ENCODE peak calls at places on chromosomes 11 and 22, in six cellular contexts. I is ELR, L is T-helper 9 cell, O is M059J, Z is DMS153, D is NCI-H1105 treated with DMSO at 0.1 percent for 48 hours. W is an unnamed sample.

GRCh38 chr22:20296598-20296997 is 23.3 kb downstream of the DGCR6L start:
- DNase-seq in I (no peak), L (no peak), O (peak), Z (no peak), D (no peak), W (no peak)

GRCh38 chr11:65058012-65058411 is 341 bp downstream of the NAALADL1 start:
- DNase-seq in I (no peak), L (no peak), O (no peak), Z (no peak), D (no peak), W (no peak)

GRCh38 chr11:103825469-103825868 is 211.0 kb upstream of the DDI1 start:
- DNase-seq in I (no peak), L (no peak), O (no peak), Z (no peak), D (no peak), W (no peak)

GRCh38 chr22:28394711-28395110 is 284.9 kb downstream of the TTC28 start:
- DNase-seq in I (no peak), L (no peak), O (no peak), Z (no peak), D (no peak), W (no peak)

GRCh38 chr11:11978792-11979486 is 29.5 kb downstream of the DKK3 start:
- DNase-seq in I (peak), L (no peak), O (peak), Z (no peak), D (no peak), W (no peak)

GRCh38 chr11:123641495-123641840 is 13.0 kb downstream of the SCN3B start:
- DNase-seq in I (no peak), L (no peak), O (no peak), Z (no peak), D (no peak), W (no peak)

GRCh38 chr11:129639300-129639699 is 176.3 kb upstream of the TMEM45B start:
- DNase-seq in I (peak), L (no peak), O (peak), Z (peak), D (no peak), W (peak)

GRCh38 chr22:49328076-49328475 is 499.6 kb downstream of the BRD1 start:
- DNase-seq in I (no peak), L (no peak), O (no peak), Z (no peak), D (no peak), W (no peak)

GRCh38 chr11:95248666-95249467 is 17.9 kb upstream of the SESN3 start:
- DNase-seq in I (no peak), L (no peak), O (no peak), Z (no peak), D (no peak), W (no peak)

GRCh38 chr11:45000918-45001317 is 50.2 kb upstream of the TP53I11 start:
- DNase-seq in I (no peak), L (no peak), O (no peak), Z (no peak), D (no peak), W (no peak)

GRCh38 chr11:71139516-71140205 is 112.7 kb downstream of the SHANK2 start:
- DNase-seq in I (no peak), L (no peak), O (no peak), Z (peak), D (peak), W (peak)

GRCh38 chr11:118436639-118437045 is 350 bp downstream of the KMT2A start:
- DNase-seq in I (peak), L (peak), O (peak), Z (no peak), D (peak), W (no peak)

GRCh38 chr11:11989774-11990744 is 18.4 kb downstream of the DKK3 start:
- DNase-seq in I (no peak), L (no peak), O (no peak), Z (no peak), D (no peak), W (no peak)

GRCh38 chr11:77175869-77176539 is 48.0 kb downstream of the MYO7A start:
- DNase-seq in I (no peak), L (no peak), O (no peak), Z (no peak), D (no peak), W (no peak)

GRCh38 chr22:27780161-27780575 is 21.4 kb downstream of the MN1 start:
- DNase-seq in I (no peak), L (no peak), O (no peak), Z (no peak), D (no peak), W (no peak)

GRCh38 chr22:38230108-38230825 is 28.5 kb downstream of the MAFF start:
- DNase-seq in I (no peak), L (peak), O (no peak), Z (peak), D (peak), W (no peak)

GRCh38 chr22:19755145-19755710 is 5.3 kb upstream of the TBX1 start:
- DNase-seq in I (no peak), L (no peak), O (no peak), Z (no peak), D (no peak), W (no peak)

GRCh38 chr22:19848298-19849224 is 6.1 kb downstream of the GNB1L start:
- DNase-seq in I (peak), L (no peak), O (peak), Z (no peak), D (no peak), W (peak)

GRCh38 chr11:73652856-73653559 is 6.6 kb downstream of the PLEKHB1 start:
- DNase-seq in I (no peak), L (no peak), O (no peak), Z (no peak), D (no peak), W (peak)

GRCh38 chr11:120511116-120511803 is at the start of gene GRIK4:
- DNase-seq in I (peak), L (peak), O (peak), Z (peak), D (peak), W (peak)

GRCh38 chr11:85718991-85719807 is 33.2 kb upstream of the CCDC89 start:
- DNase-seq in I (peak), L (no peak), O (peak), Z (no peak), D (no peak), W (peak)

GRCh38 chr22:50189849-50190181 is 4.1 kb downstream of the TRABD start:
- DNase-seq in I (no peak), L (no peak), O (no peak), Z (no peak), D (no peak), W (no peak)

GRCh38 chr11:126113515-126113957 is 50.9 kb upstream of the CDON start:
- DNase-seq in I (peak), L (no peak), O (peak), Z (peak), D (peak), W (peak)

GRCh38 chr11:65112226-65112550 is 516 bp downstream of the TM7SF2 start:
- DNase-seq in I (no peak), L (no peak), O (no peak), Z (no peak), D (no peak), W (no peak)

GRCh38 chr11:95596011-95596489 is 193.5 kb downstream of the FAM76B start:
- DNase-seq in I (no peak), L (no peak), O (no peak), Z (no peak), D (no peak), W (peak)

GRCh38 chr22:37747090-37747714 is 50.4 kb downstream of the TRIOBP start:
- DNase-seq in I (peak), L (no peak), O (peak), Z (no peak), D (no peak), W (peak)

GRCh38 chr22:49607821-49608220 is 219.9 kb downstream of the BRD1 start:
- DNase-seq in I (no peak), L (no peak), O (no peak), Z (no peak), D (no peak), W (no peak)

GRCh38 chr11:123594188-123594901 is 60.1 kb downstream of the SCN3B start:
- DNase-seq in I (peak), L (no peak), O (peak), Z (no peak), D (no peak), W (no peak)

GRCh38 chr22:23826510-23827350 is 12.1 kb downstream of the DERL3 start:
- DNase-seq in I (no peak), L (no peak), O (no peak), Z (no peak), D (no peak), W (no peak)

GRCh38 chr11:62340269-62340901 is 3.1 kb downstream of the ASRGL1 start:
- DNase-seq in I (peak), L (peak), O (peak), Z (no peak), D (peak), W (peak)

GRCh38 chr11:47723041-47723440 is 7.9 kb upstream of the AGBL2 start:
- DNase-seq in I (no peak), L (no peak), O (no peak), Z (no peak), D (no peak), W (no peak)

W was measured in mammary epithelial cell.